ENCODE peak calls at places on chromosomes 6 and 20, in nine cellular contexts. A, U, Q, N, F, B, O, Y and E are unnamed samples. For H3K36me3, the result is how much of the 10 kb centered on the place peaks cover.

GRCh38 chr6:49326337-49326736 is 136.7 kb downstream of the MMUT start:
- DNase-seq in A (no peak), U (no peak), Q (no peak), N (no peak), F (no peak), B (no peak), O (peak), Y (peak), E (no peak)

GRCh38 chr6:168229368-168229752 is 90.2 kb downstream of the DACT2 start:
- DNase-seq in A (no peak), U (no peak), Q (no peak), N (no peak), F (no peak), B (no peak), O (no peak), Y (no peak), E (no peak)

GRCh38 chr6:158561938-158562337 is 2.0 kb downstream of the TMEM181 start:
- DNase-seq in A (no peak), U (no peak), Q (no peak), N (no peak), F (no peak), B (no peak), O (no peak), Y (no peak), E (no peak)

GRCh38 chr6:72621243-72622093 is at the start of gene KCNQ5:
- DNase-seq in A (peak), U (peak), Q (peak), N (peak), F (no peak), B (no peak), O (no peak), Y (no peak), E (no peak)

GRCh38 chr20:37534401-37535157 is 6.9 kb upstream of the BLCAP start:
- DNase-seq in A (no peak), U (peak), Q (no peak), N (no peak), F (no peak), B (no peak), O (peak), Y (peak), E (peak)

GRCh38 chr6:29603456-29603855 is 18.5 kb downstream of the OR2H2 start:
- DNase-seq in A (no peak), U (no peak), Q (no peak), N (no peak), F (no peak), B (no peak), O (no peak), Y (no peak), E (no peak)

GRCh38 chr6:80143312-80143960 is 37.0 kb downstream of the BCKDHB start:
- DNase-seq in A (no peak), U (no peak), Q (no peak), N (no peak), F (peak), B (peak), O (peak), Y (peak), E (peak)

GRCh38 chr20:58712823-58713731 is 20.5 kb downstream of the NPEPL1 start:
- DNase-seq in A (peak), U (no peak), Q (no peak), N (peak), F (no peak), B (peak), O (no peak), Y (no peak), E (peak)

GRCh38 chr6:28005975-28006374 is 48.9 kb downstream of the OR2B6 start:
- DNase-seq in A (no peak), U (no peak), Q (no peak), N (no peak), F (no peak), B (no peak), O (no peak), Y (no peak), E (no peak)

GRCh38 chr20:1332749-1333300 is 3.9 kb upstream of the SDCBP2 start:
- DNase-seq in A (no peak), U (no peak), Q (no peak), N (no peak), F (no peak), B (no peak), O (no peak), Y (no peak), E (no peak)

GRCh38 chr6:116405663-116406329 is 35.0 kb downstream of the DSE start:
- DNase-seq in A (no peak), U (no peak), Q (no peak), N (no peak), F (no peak), B (no peak), O (peak), Y (peak), E (no peak)

GRCh38 chr20:7113577-7114466 is 346.3 kb downstream of the BMP2 start:
- DNase-seq in A (no peak), U (no peak), Q (no peak), N (peak), F (no peak), B (no peak), O (peak), Y (peak), E (peak)

GRCh38 chr6:102114402-102114801 is 720.9 kb downstream of the GRIK2 start:
- DNase-seq in A (no peak), U (no peak), Q (no peak), N (no peak), F (no peak), B (no peak), O (no peak), Y (no peak), E (no peak)

GRCh38 chr6:139449611-139450000 is 75.2 kb upstream of the CITED2 start:
- DNase-seq in A (no peak), U (no peak), Q (no peak), N (no peak), F (no peak), B (no peak), O (peak), Y (peak), E (no peak)

GRCh38 chr6:77474973-77475372 is 11.7 kb upstream of the HTR1B start:
- DNase-seq in A (peak), U (no peak), Q (no peak), N (no peak), F (no peak), B (no peak), O (no peak), Y (no peak), E (no peak)

GRCh38 chr6:136063095-136063494 is 187.0 kb downstream of the MTFR2 start:
- DNase-seq in A (no peak), U (no peak), Q (no peak), N (no peak), F (no peak), B (no peak), O (peak), Y (peak), E (no peak)

GRCh38 chr6:72653032-72653431 is 31.2 kb downstream of the KCNQ5 start:
- DNase-seq in A (no peak), U (no peak), Q (no peak), N (no peak), F (no peak), B (no peak), O (no peak), Y (no peak), E (no peak)

GRCh38 chr6:134564705-134565104 is 246.8 kb upstream of the SGK1 start:
- DNase-seq in A (no peak), U (no peak), Q (no peak), N (no peak), F (no peak), B (no peak), O (no peak), Y (no peak), E (no peak)

GRCh38 chr20:58199469-58199868 is 29.0 kb downstream of the ANKRD60 start:
- DNase-seq in A (no peak), U (no peak), Q (no peak), N (no peak), F (no peak), B (no peak), O (no peak), Y (no peak), E (no peak)

GRCh38 chr6:55826941-55827340 is 48.4 kb downstream of the BMP5 start:
- DNase-seq in A (no peak), U (no peak), Q (no peak), N (no peak), F (no peak), B (no peak), O (no peak), Y (no peak), E (no peak)

GRCh38 chr6:30683980-30684338 is 2.5 kb downstream of the PPP1R18 start:
- DNase-seq in A (no peak), U (no peak), Q (no peak), N (no peak), F (no peak), B (no peak), O (no peak), Y (no peak), E (no peak)

GRCh38 chr20:17680128-17680835 is 1.8 kb downstream of the RRBP1 start:
- DNase-seq in A (peak), U (peak), Q (peak), N (peak), F (no peak), B (peak), O (peak), Y (peak), E (no peak)

GRCh38 chr6:7218586-7218985 is 94.4 kb downstream of the SSR1 start:
- DNase-seq in A (no peak), U (no peak), Q (no peak), N (no peak), F (no peak), B (no peak), O (no peak), Y (no peak), E (no peak)

GRCh38 chr6:3188262-3188661 is 30.9 kb upstream of the TUBB2A start:
- DNase-seq in A (no peak), U (no peak), Q (no peak), N (no peak), F (no peak), B (no peak), O (no peak), Y (no peak), E (no peak)

GRCh38 chr6:130836071-130836670 is 9.0 kb downstream of the SMLR1 start:
- DNase-seq in A (no peak), U (no peak), Q (no peak), N (no peak), F (no peak), B (no peak), O (no peak), Y (no peak), E (no peak)

GRCh38 chr6:7542065-7542877 is 800 bp downstream of the DSP start:
- DNase-seq in A (peak), U (peak), Q (no peak), N (no peak), F (no peak), B (no peak), O (no peak), Y (no peak), E (no peak)

GRCh38 chr20:37643400-37643799 is 50.4 kb upstream of the CTNNBL1 start:
- DNase-seq in A (no peak), U (no peak), Q (no peak), N (no peak), F (no peak), B (no peak), O (no peak), Y (no peak), E (no peak)

GRCh38 chr6:117391874-117392583 is 33.7 kb downstream of the ROS1 start:
- DNase-seq in A (no peak), U (no peak), Q (no peak), N (no peak), F (no peak), B (no peak), O (no peak), Y (no peak), E (no peak)

GRCh38 chr6:29011276-29011734 is 6.2 kb upstream of the ZNF311 start:
- DNase-seq in A (no peak), U (no peak), Q (peak), N (no peak), F (no peak), B (peak), O (peak), Y (peak), E (no peak)

GRCh38 chr6:1607557-1608221 is 2.0 kb upstream of the FOXC1 start:
- DNase-seq in A (no peak), U (no peak), Q (peak), N (no peak), F (no peak), B (peak), O (no peak), Y (no peak), E (no peak)

GRCh38 chr20:63023836-63024571 is 17.2 kb upstream of the BHLHE23 start:
- DNase-seq in A (peak), U (no peak), Q (peak), N (peak), F (no peak), B (no peak), O (no peak), Y (no peak), E (peak)

GRCh38 chr6:130885392-130886192 is 58.4 kb downstream of the SMLR1 start:
- DNase-seq in A (no peak), U (no peak), Q (no peak), N (no peak), F (no peak), B (peak), O (peak), Y (peak), E (no peak)

GRCh38 chr6:75296811-75297779 is 12.5 kb upstream of the TMEM30A start:
- DNase-seq in A (no peak), U (peak), Q (no peak), N (no peak), F (no peak), B (no peak), O (peak), Y (peak), E (no peak)

GRCh38 chr6:33172307-33173227 is 19.7 kb downstream of the COL11A2 start:
- DNase-seq in A (no peak), U (no peak), Q (peak), N (no peak), F (no peak), B (no peak), O (peak), Y (peak), E (peak)

GRCh38 chr20:62940875-62941274 is 2.9 kb downstream of the GID8 start:
- DNase-seq in A (no peak), U (no peak), Q (no peak), N (no peak), F (no peak), B (no peak), O (no peak), Y (no peak), E (peak)

GRCh38 chr6:138107752-138108592 is 753 bp upstream of the PERP start:
- DNase-seq in A (peak), U (no peak), Q (no peak), N (no peak), F (no peak), B (no peak), O (no peak), Y (no peak), E (no peak)

GRCh38 chr6:4780360-4780812 is 4.2 kb downstream of the CDYL start:
- DNase-seq in A (no peak), U (no peak), Q (no peak), N (no peak), F (no peak), B (no peak), O (peak), Y (peak), E (no peak)

GRCh38 chr20:63808964-63809674 is 21.9 kb downstream of the ZBTB46 start:
- DNase-seq in A (no peak), U (no peak), Q (no peak), N (no peak), F (no peak), B (no peak), O (no peak), Y (no peak), E (peak)

GRCh38 chr20:5551621-5552020 is 198.6 kb upstream of the SHLD1 start:
- DNase-seq in A (no peak), U (no peak), Q (no peak), N (no peak), F (no peak), B (no peak), O (no peak), Y (no peak), E (no peak)
- H3K36me3 ChIP-seq in A (under half), U (under half), Q (under half), N (half or more), F (under half), B (under half), O (under half), Y (half or more), E (half or more)

DNA sequence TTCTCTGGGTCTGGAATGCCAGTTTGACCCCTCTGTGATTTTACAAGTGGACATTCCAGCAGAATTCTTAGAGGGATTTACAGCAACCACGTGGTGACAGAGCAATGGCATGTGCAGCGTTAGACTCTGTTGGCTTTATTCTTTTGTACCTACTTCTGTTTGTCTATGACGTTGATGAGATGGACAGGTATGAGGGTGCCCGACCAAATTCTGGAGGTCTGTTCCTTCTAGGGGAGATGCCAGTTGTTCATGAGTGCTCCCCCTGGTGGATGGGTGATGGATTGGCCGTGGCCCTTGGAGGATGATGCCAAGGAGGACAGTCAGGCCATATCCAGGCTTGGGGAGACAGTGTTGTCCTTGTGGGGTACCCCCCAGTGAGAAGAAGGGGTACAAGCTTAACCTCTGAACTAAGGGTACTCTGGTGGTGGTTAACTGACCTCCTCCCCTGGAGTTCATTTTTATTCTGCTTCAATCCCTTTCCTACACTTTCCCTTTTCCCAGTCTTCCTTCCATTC is 198.6 kb downstream of the DTNBP1 start:
- DNase-seq in A (no peak), U (no peak), Q (peak), N (no peak), F (no peak), B (no peak), O (no peak), Y (no peak), E (no peak)
- H3K4me3 ChIP-seq in A (no peak), U (no peak), Q (no peak), N (no peak), F (no peak), B (no peak), O (no peak), Y (no peak), E (no peak)

GRCh38 chr6:6007311-6008113 is 787 bp upstream of the NRN1 start:
- DNase-seq in A (peak), U (no peak), Q (peak), N (no peak), F (no peak), B (no peak), O (no peak), Y (no peak), E (no peak)
- TF ChIP-seq CTCF in A (no peak), U (peak), Q (peak), N (peak), F (peak), B (no peak), O (no peak), Y (no peak), E (peak)

GRCh38 chr6:41935685-41936072 is 5.9 kb downstream of the CCND3 start:
- DNase-seq in A (no peak), U (peak), Q (no peak), N (no peak), F (no peak), B (no peak), O (no peak), Y (no peak), E (no peak)
- H3K36me3 ChIP-seq in A (under half), U (under half), Q (under half), N (half or more), F (under half), B (under half), O (under half), Y (under half), E (half or more)

GRCh38 chr20:45911486-45912343 is at the start of gene PLTP:
- DNase-seq in A (peak), U (peak), Q (peak), N (peak), F (peak), B (peak), O (peak), Y (peak), E (no peak)
- H3K4me3 ChIP-seq in A (no peak), U (peak), Q (peak), N (peak), F (peak), B (peak), O (peak), Y (peak), E (peak)

GRCh38 chr20:50666709-50667310 is 24.5 kb downstream of the RIPOR3 start:
- DNase-seq in A (no peak), U (no peak), Q (no peak), N (no peak), F (no peak), B (no peak), O (no peak), Y (no peak), E (no peak)

GRCh38 chr20:50664248-50664647 is 27.1 kb downstream of the RIPOR3 start:
- DNase-seq in A (no peak), U (no peak), Q (peak), N (peak), F (no peak), B (no peak), O (no peak), Y (no peak), E (no peak)

GRCh38 chr20:50659975-50660670 is 31.2 kb downstream of the RIPOR3 start:
- DNase-seq in A (no peak), U (no peak), Q (no peak), N (no peak), F (no peak), B (no peak), O (no peak), Y (no peak), E (no peak)

GRCh38 chr20:50658804-50659380 is 32.5 kb downstream of the RIPOR3 start:
- DNase-seq in A (no peak), U (no peak), Q (no peak), N (no peak), F (no peak), B (no peak), O (no peak), Y (no peak), E (no peak)

GRCh38 chr20:50663095-50663821 is 28.1 kb downstream of the RIPOR3 start:
- DNase-seq in A (no peak), U (no peak), Q (no peak), N (no peak), F (no peak), B (no peak), O (no peak), Y (no peak), E (no peak)
- TF ChIP-seq CTCF in A (no peak), U (peak), Q (no peak), N (peak), F (no peak), B (no peak), O (no peak), Y (no peak), E (peak)

GRCh38 chr6:161161121-161161520 is 112.7 kb downstream of the AGPAT4 start:
- DNase-seq in A (no peak), U (no peak), Q (no peak), N (no peak), F (no peak), B (peak), O (no peak), Y (no peak), E (no peak)

GRCh38 chr6:161162722-161163121 is 111.1 kb downstream of the AGPAT4 start:
- DNase-seq in A (no peak), U (no peak), Q (no peak), N (no peak), F (no peak), B (peak), O (no peak), Y (no peak), E (no peak)

GRCh38 chr6:161163466-161164181 is 110.2 kb downstream of the AGPAT4 start:
- DNase-seq in A (no peak), U (no peak), Q (no peak), N (no peak), F (no peak), B (peak), O (no peak), Y (no peak), E (no peak)

GRCh38 chr6:161164182-161164625 is 109.7 kb downstream of the AGPAT4 start:
- DNase-seq in A (no peak), U (no peak), Q (no peak), N (no peak), F (no peak), B (peak), O (no peak), Y (no peak), E (no peak)

DNA sequence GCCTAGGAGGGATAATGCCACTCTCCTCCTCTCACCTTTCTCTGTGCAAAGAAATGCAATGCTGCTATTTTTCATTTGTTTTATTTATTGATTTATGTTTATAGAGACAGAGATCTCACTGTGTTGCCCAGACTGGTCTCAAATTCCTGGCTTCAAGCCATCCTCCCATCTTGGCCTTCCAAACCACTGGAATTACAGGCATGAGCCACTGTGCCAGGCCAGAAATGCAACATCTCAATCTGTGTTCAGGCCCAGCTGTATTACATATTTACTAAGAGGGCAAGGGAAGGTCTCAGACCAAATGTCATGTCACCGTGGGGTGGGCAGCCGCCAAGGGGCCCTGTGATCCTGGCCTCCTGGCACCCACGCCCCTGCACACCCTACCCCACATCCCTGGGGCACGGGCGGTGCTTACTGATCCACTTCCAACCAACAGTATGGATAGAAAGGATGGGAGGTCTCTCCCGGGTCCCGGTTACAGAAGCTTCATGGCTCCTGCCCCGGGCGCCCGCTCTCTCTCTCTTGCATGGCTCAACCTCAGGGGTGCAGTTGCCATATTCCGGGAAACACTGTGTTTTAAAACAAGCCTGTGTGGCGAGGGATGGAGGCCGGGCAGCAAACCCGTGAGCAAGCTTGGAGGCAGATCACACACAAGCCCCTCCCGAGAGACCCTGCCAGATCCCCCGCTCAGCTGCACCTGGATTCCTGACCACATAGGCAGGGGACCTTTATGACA is 111.8 kb downstream of the AGPAT4 start:
- DNase-seq in A (no peak), U (no peak), Q (no peak), N (no peak), F (no peak), B (peak), O (peak), Y (peak), E (no peak)
- H3K36me3 ChIP-seq in A (under half), U (under half), Q (under half), N (under half), F (under half), B (under half), O (under half), Y (under half), E (under half)